ENCODE peak calls at places on chromosomes 11 and 22, in four cellular contexts. V, C, E and B are unnamed samples.

GRCh38 chr11:134246678-134247077 is 6.5 kb downstream of the THYN1 start:
- ATAC-seq in C (no peak), E (no peak), V (no peak), B (no peak)

GRCh38 chr11:11261629-11262028 is 91.4 kb downstream of the CSNK2A3 start:
- ATAC-seq in V (no peak), C (no peak), E (no peak), B (no peak)

GRCh38 chr22:18931905-18932652 is 4.0 kb downstream of the PRODH start:
- ATAC-seq in E (no peak), C (no peak), V (no peak), B (no peak)

GRCh38 chr11:63671322-63672155 is at the start of gene ATL3:
- ATAC-seq in C (peak), E (peak), V (peak), B (peak)

GRCh38 chr11:13550761-13551160 is 55.0 kb upstream of the PTH start:
- ATAC-seq in V (no peak), E (no peak), C (no peak), B (no peak)

GRCh38 chr11:108672113-108672512 is 7.2 kb downstream of the DDX10 start:
- ATAC-seq in C (peak), V (no peak), E (peak), B (no peak)

GRCh38 chr11:83612891-83613766 is 327.0 kb upstream of the CCDC90B start:
- ATAC-seq in E (no peak), V (no peak), C (peak), B (no peak)

GRCh38 chr11:75195164-75195962 is 44.5 kb downstream of the SLCO2B1 start:
- ATAC-seq in V (peak), E (peak), C (no peak), B (peak)

GRCh38 chr11:83823461-83824025 is 537.4 kb upstream of the CCDC90B start:
- ATAC-seq in E (no peak), V (no peak), C (no peak), B (no peak)

GRCh38 chr11:114110948-114111347 is 51.4 kb downstream of the ZBTB16 start:
- ATAC-seq in E (peak), C (no peak), V (peak), B (peak)

GRCh38 chr22:30267382-30268302 is 991 bp upstream of the OSM start:
- ATAC-seq in E (no peak), C (no peak), V (no peak), B (no peak)

GRCh38 chr11:95337972-95338429 is 107.0 kb upstream of the SESN3 start:
- ATAC-seq in V (peak), E (peak), C (peak), B (no peak)

GRCh38 chr11:71434576-71435130 is 13.5 kb downstream of the DHCR7 start:
- ATAC-seq in E (no peak), V (no peak), C (no peak), B (no peak)
- TF ChIP-seq POLR2A in E (no peak), V (no peak), C (no peak), B (no peak)

DNA sequence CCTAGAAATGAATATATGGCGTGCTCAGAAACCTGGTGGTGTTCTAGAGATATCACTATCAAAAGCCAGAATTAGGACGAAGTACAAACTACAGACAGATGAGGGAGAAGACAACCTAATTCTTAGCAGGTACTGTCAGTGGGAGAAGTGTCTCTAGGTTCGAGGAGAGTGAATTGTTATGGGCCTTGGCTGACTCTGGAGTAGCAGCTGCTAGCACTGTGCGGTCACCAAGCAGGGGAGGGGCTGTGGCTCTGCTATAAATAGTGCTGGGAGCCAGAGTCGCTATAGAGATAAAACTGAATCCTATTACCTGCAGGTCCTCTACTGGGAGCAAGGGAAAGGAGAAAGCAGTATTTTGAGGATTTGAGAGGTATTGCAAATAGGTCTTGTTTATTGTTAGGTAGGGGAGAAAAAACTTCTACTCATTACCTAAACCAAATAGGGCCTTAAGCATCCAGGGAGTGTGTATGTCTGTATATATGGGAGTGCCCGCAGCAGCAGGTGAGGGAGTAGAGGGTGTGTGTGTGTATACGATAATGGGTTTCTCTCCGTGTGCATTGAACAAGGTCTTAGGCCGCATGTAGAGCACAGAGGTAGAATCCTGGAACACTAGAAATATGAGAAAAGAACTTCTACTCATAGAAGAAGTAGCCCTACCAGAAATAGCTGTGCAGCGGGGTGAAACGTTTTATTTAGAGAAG is 2.2 kb downstream of the MADD start:
- ATAC-seq in C (peak), E (peak), V (no peak), B (no peak)
- TF ChIP-seq POLR2A in C (no peak), E (no peak), V (no peak), B (no peak)

DNA sequence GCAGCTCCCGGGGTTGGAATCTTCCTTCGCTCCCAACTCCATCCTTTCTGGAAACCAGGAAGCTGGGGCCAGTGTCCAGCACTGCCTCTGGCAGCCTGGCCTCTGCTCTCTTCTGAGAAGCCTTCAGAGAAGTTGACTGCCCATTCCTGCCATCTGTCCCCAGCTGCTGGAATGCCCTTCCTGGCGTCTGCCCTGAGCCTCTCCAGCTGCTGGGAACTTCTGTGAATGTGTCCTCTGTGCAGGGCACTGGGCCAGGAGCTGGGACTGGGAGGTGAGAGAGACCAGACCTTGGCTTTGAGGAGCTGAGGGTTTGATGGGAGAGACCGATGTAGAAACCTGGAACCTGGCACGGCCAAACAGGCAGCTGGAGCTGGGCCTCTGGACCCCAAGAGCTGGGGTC is 5.9 kb upstream of the SOX10 start:
- ATAC-seq in V (no peak), E (peak), C (no peak), B (no peak)
- TF ChIP-seq POLR2A in V (no peak), E (no peak), C (no peak), B (no peak)

DNA sequence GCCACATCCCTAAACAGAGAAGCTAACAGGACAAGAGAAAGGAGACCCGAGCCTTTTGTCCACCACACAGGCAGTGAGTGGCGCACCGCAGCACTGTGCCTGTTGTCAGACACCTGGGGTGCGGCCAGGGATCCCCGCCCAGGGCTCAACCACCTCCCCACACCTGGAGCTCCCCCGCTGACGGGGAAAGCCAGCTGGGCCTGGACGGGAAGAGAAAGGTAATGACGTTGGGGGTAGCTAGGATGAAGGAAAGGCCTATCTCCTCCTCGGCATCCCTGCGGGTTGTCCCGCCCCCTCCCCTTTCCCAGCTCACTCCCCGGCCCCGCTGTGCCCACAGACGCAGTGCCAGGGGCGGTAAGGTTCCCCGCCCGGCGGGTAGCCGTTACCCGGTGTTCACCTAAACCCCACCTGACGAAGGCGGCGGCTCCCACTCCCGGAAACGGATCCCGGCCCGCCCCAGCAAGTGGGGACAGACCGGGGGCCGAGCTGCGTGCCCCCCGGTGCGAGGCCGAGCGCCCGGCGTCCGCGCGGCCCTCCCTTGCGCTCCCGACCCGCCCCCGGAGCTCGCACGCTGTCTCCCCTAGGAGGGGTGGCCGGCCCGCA is 507 bp downstream of the HYOU1 start:
- ATAC-seq in E (peak), C (peak), V (peak), B (no peak)
- TF ChIP-seq POLR2A in E (no peak), C (no peak), V (no peak), B (no peak)